ENCODE peak calls at places on chromosome 4, in five cellular contexts. J, F, N, Y and K are unnamed samples.
A peak's percentile ranks its signal among the peaks of the same experiment; 100 is the strongest.

GRCh38 chr4:76987153-76987562 is 37.6 kb downstream of the SEPTIN11 start:
- DNase-seq in Y (no peak), F (peak; percentile 98), J (no peak), N (peak; percentile 97), K (no peak)

GRCh38 chr4:170423137-170423536 is 333.4 kb upstream of the AADAT start:
- DNase-seq in F (peak; percentile 90), Y (no peak), N (no peak), J (no peak), K (no peak)

GRCh38 chr4:107997001-107997788 is 7.5 kb downstream of the HADH start:
- DNase-seq in F (peak; percentile 31), Y (no peak), N (no peak), J (no peak), K (no peak)

GRCh38 chr4:158255727-158256324 is 45.5 kb downstream of the TMEM144 start:
- DNase-seq in J (no peak), N (peak; percentile 76), Y (no peak), F (peak; percentile 84), K (peak; percentile 20)

GRCh38 chr4:153488006-153488718 is 22.0 kb downstream of the TMEM131L start:
- DNase-seq in Y (no peak), N (peak; percentile 54), J (no peak), F (peak; percentile 50), K (peak; percentile 94)

GRCh38 chr4:101807351-101807750 is 16.8 kb downstream of the BANK1 start:
- DNase-seq in J (peak; percentile 25), Y (no peak), F (no peak), N (no peak), K (no peak)

GRCh38 chr4:159205462-159205861 is 102.6 kb downstream of the RAPGEF2 start:
- DNase-seq in J (no peak), F (no peak), Y (no peak), N (no peak), K (no peak)

GRCh38 chr4:47650584-47651130 is 165.6 kb downstream of the ATP10D start:
- DNase-seq in J (no peak), Y (no peak), F (peak; percentile 87), N (peak; percentile 55), K (no peak)

GRCh38 chr4:73705721-73706120 is 34.6 kb upstream of the CXCL8 start:
- DNase-seq in N (no peak), J (no peak), F (no peak), Y (no peak), K (no peak)

GRCh38 chr4:3765271-3766206 is 646 bp upstream of the ADRA2C start:
- DNase-seq in N (peak; percentile 61), J (peak; percentile 49), F (peak; percentile 43), Y (no peak), K (no peak)

GRCh38 chr4:1136028-1136427 is 22.7 kb upstream of the RNF212 start:
- DNase-seq in F (no peak), N (peak; percentile 21), Y (no peak), J (no peak), K (no peak)

GRCh38 chr4:185729300-185729912 is 82.6 kb downstream of the SORBS2 start:
- DNase-seq in N (peak; percentile 68), J (no peak), F (no peak), Y (no peak), K (no peak)

GRCh38 chr4:40521957-40522356 is 107.7 kb downstream of the RBM47 start:
- DNase-seq in F (no peak), Y (no peak), J (no peak), N (no peak), K (no peak)

GRCh38 chr4:10731162-10731561 is 46.6 kb upstream of the CLNK start:
- DNase-seq in N (no peak), Y (no peak), F (no peak), J (no peak), K (peak; percentile 58)

GRCh38 chr4:55303818-55304217 is 42.2 kb upstream of the SRD5A3 start:
- DNase-seq in Y (peak; percentile 35), J (no peak), N (peak; percentile 62), F (peak; percentile 74), K (no peak)

GRCh38 chr4:7754565-7755262 is 184.9 kb downstream of the AFAP1 start:
- DNase-seq in N (no peak), F (no peak), Y (no peak), J (no peak), K (no peak)

GRCh38 chr4:140426610-140427103 is 791 bp downstream of the CLGN start:
- DNase-seq in F (no peak), N (peak; percentile 3), J (no peak), Y (no peak), K (no peak)

GRCh38 chr4:1172971-1173757 is 781 bp upstream of the SPON2 start:
- DNase-seq in F (peak; percentile 86), N (peak; percentile 78), J (no peak), Y (no peak), K (no peak)

GRCh38 chr4:7821245-7822165 is 118.2 kb downstream of the AFAP1 start:
- DNase-seq in F (peak; percentile 63), Y (no peak), N (peak; percentile 56), J (no peak), K (no peak)

GRCh38 chr4:10917475-10918103 is 233.0 kb upstream of the CLNK start:
- DNase-seq in J (peak; percentile 31), N (no peak), F (peak; percentile 8), Y (no peak), K (no peak)

GRCh38 chr4:148454835-148455234 is 12.6 kb upstream of the NR3C2 start:
- DNase-seq in Y (no peak), N (no peak), F (no peak), J (no peak), K (no peak)

GRCh38 chr4:169160825-169161224 is 109.9 kb downstream of the SH3RF1 start:
- DNase-seq in F (peak; percentile 63), Y (no peak), N (peak; percentile 53), J (peak; percentile 43), K (no peak)

GRCh38 chr4:86218721-86219481 is 141.0 kb downstream of the MAPK10 start:
- DNase-seq in F (peak; percentile 70), N (peak; percentile 89), J (no peak), Y (no peak), K (no peak)

GRCh38 chr4:7513731-7514130 is 79.0 kb upstream of the PSAPL1 start:
- DNase-seq in J (no peak), F (no peak), N (peak; percentile 15), Y (no peak), K (no peak)

GRCh38 chr4:182897601-182898478 is 19.3 kb downstream of the DCTD start:
- DNase-seq in J (peak; percentile 88), N (no peak), Y (no peak), F (no peak), K (no peak)

GRCh38 chr4:5728451-5728850 is 17.4 kb downstream of the EVC start:
- DNase-seq in N (no peak), Y (no peak), J (no peak), F (no peak), K (no peak)

GRCh38 chr4:113579360-113579759 is 182.2 kb downstream of the CAMK2D start:
- DNase-seq in F (no peak), J (no peak), N (no peak), Y (no peak), K (no peak)

GRCh38 chr4:1615786-1616573 is 68.1 kb downstream of the FAM53A start:
- DNase-seq in Y (no peak), J (peak; percentile 80), F (no peak), N (no peak), K (no peak)

GRCh38 chr4:187193141-187193540 is 469.5 kb upstream of the FAT1 start:
- DNase-seq in Y (no peak), F (no peak), N (no peak), J (no peak), K (no peak)

GRCh38 chr4:36332782-36333131 is 51.3 kb downstream of the DTHD1 start:
- DNase-seq in J (no peak), Y (no peak), F (no peak), N (no peak), K (peak; percentile 84)

GRCh38 chr4:36333303-36333877 is 52.0 kb downstream of the DTHD1 start:
- DNase-seq in J (no peak), F (no peak), Y (no peak), N (no peak), K (no peak)

GRCh38 chr4:36327400-36327799 is 46.0 kb downstream of the DTHD1 start:
- DNase-seq in J (no peak), Y (no peak), F (no peak), N (no peak), K (no peak)

GRCh38 chr4:36328130-36328529 is 46.7 kb downstream of the DTHD1 start:
- DNase-seq in J (no peak), F (no peak), N (no peak), Y (no peak), K (no peak)

GRCh38 chr4:36332023-36332781 is 50.8 kb downstream of the DTHD1 start:
- DNase-seq in J (no peak), F (no peak), Y (no peak), N (no peak), K (peak; percentile 83)
- H3K4me3 ChIP-seq in J (no peak overlapping the region), F (no peak overlapping the region), Y (no peak overlapping the region), N (no peak overlapping the region), K (no peak overlapping the region)

GRCh38 chr4:8888856-8889255 is 17.2 kb upstream of the HMX1 start:
- DNase-seq in F (no peak), J (no peak), N (no peak), Y (no peak), K (no peak)

GRCh38 chr4:8892556-8893226 is 21.1 kb upstream of the HMX1 start:
- DNase-seq in F (peak; percentile 6), N (no peak), Y (no peak), J (no peak), K (no peak)

GRCh38 chr4:8891646-8892555 is 20.3 kb upstream of the HMX1 start:
- DNase-seq in J (no peak), Y (no peak), F (no peak), N (no peak), K (no peak)

GRCh38 chr4:8893227-8893623 is 21.6 kb upstream of the HMX1 start:
- DNase-seq in N (no peak), J (no peak), F (no peak), Y (no peak), K (no peak)

GRCh38 chr4:8891255-8891645 is 19.6 kb upstream of the HMX1 start:
- DNase-seq in J (no peak), F (no peak), Y (no peak), N (no peak), K (no peak)
- TF ChIP-seq CTCF in J (no peak), F (no peak), Y (no peak), N (no peak), K (no peak)

DNA sequence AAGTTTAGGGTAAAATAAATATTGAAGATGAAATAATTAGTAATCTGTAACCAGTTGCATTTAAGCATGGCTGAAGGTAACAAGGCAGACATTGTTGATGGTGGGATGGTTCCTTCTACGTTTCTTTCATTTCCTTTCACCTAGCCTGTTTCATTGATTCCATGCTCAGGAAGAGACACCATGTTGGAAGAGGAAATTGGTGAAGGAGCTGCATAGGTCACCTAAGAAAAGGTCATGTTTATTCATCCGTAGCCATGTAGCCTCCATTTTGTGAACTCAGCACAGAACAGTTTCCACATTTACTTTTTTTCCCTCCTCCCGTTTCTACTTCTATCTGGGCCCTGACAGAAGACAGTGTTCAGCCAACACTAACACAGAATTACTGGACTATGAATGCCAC is 3.8 kb downstream of the ADH1B start:
- DNase-seq in J (no peak), N (no peak), F (no peak), Y (no peak), K (no peak)
- H3K4me3 ChIP-seq in J (no peak overlapping the region), N (no peak overlapping the region), F (no peak overlapping the region), Y (no peak overlapping the region), K (no peak overlapping the region)

DNA sequence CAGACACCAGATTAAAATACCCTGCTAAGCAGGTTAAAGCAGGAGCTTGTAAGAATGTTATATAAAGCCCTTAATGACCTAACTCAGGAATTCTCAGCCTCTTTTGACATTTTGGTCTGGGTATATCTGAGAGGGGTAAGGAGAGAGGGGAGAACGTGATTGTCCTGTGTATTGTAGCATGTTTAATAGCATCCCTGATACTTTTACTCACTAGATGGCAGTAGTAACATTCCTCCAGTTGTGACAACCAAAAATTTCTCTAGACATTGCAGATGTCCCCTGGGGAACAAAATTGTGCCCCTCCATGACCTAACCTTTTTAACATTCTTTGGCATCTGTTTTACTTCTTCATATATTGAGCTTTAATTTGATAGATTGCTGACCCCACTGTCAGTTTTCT is 17.9 kb downstream of the SMARCA5 start:
- DNase-seq in F (peak; percentile 43), N (peak; percentile 27), Y (no peak), J (no peak), K (no peak)
- TF ChIP-seq CTCF in F (peak; percentile 61), N (peak; percentile 44), Y (no peak), J (peak; percentile 33), K (peak; percentile 26)